ENCODE peak calls at places on chromosomes 6 and 20, in nine cellular contexts. X is LNCaP clone FGC, Y is fibroblast of mammary gland, P is B cell, I is HFFc6, C is nephron progenitor cell, J is breast epithelium, O is AG04450, B is fibroblast of lung. V is an unnamed sample.

GRCh38 chr20:49676581-49677291 is 36.9 kb downstream of the B4GALT5 start:
- DNase-seq in X (no peak), Y (peak), P (peak), I (peak), C (no peak), J (no peak), O (no peak), B (peak), V (peak)

GRCh38 chr6:148954461-148954860 is 207.6 kb downstream of the UST start:
- DNase-seq in X (no peak), Y (peak), P (no peak), I (no peak), C (no peak), J (no peak), O (no peak), B (no peak), V (no peak)

GRCh38 chr6:75094614-75095321 is 111.1 kb downstream of the COL12A1 start:
- DNase-seq in X (no peak), Y (peak), P (no peak), I (peak), C (no peak), J (no peak), O (peak), B (peak), V (no peak)

GRCh38 chr20:42714298-42715141 is 475.2 kb downstream of the PTPRT start:
- DNase-seq in X (peak), Y (no peak), P (no peak), I (no peak), C (no peak), J (no peak), O (no peak), B (no peak), V (no peak)

GRCh38 chr20:52289956-52290355 is 98.4 kb upstream of the ZFP64 start:
- DNase-seq in X (no peak), Y (no peak), P (no peak), I (no peak), C (no peak), J (no peak), O (no peak), B (no peak), V (no peak)

GRCh38 chr6:90290991-90291390 is 5.7 kb downstream of the BACH2 start:
- DNase-seq in X (no peak), Y (peak), P (no peak), I (no peak), C (no peak), J (no peak), O (no peak), B (no peak), V (no peak)

GRCh38 chr6:81237226-81237625 is 515.3 kb downstream of the TENT5A start:
- DNase-seq in X (no peak), Y (peak), P (no peak), I (no peak), C (no peak), J (no peak), O (no peak), B (no peak), V (no peak)

GRCh38 chr6:135250751-135251356 is 69.7 kb downstream of the MYB start:
- DNase-seq in X (no peak), Y (no peak), P (no peak), I (no peak), C (no peak), J (no peak), O (no peak), B (no peak), V (no peak)

GRCh38 chr20:51910202-51911050 is 108.1 kb upstream of the SALL4 start:
- DNase-seq in X (peak), Y (no peak), P (no peak), I (peak), C (no peak), J (no peak), O (no peak), B (no peak), V (no peak)

GRCh38 chr6:33144373-33144772 is 47.9 kb downstream of the COL11A2 start:
- DNase-seq in X (no peak), Y (peak), P (no peak), I (no peak), C (no peak), J (no peak), O (no peak), B (no peak), V (no peak)

GRCh38 chr6:109093732-109094131 is 914 bp downstream of the SESN1 start:
- DNase-seq in X (no peak), Y (peak), P (no peak), I (no peak), C (no peak), J (no peak), O (no peak), B (no peak), V (peak)

GRCh38 chr6:33276864-33277662 is at the start of gene B3GALT4:
- DNase-seq in X (no peak), Y (peak), P (peak), I (peak), C (peak), J (peak), O (no peak), B (peak), V (peak)

GRCh38 chr6:143594647-143595046 is 83.1 kb upstream of the PHACTR2 start:
- DNase-seq in X (no peak), Y (peak), P (no peak), I (peak), C (no peak), J (no peak), O (peak), B (no peak), V (no peak)

GRCh38 chr20:24207803-24208300 is 219.3 kb upstream of the GGTLC1 start:
- DNase-seq in X (no peak), Y (no peak), P (no peak), I (no peak), C (no peak), J (no peak), O (no peak), B (no peak), V (no peak)

GRCh38 chr6:168035098-168035660 is 37.7 kb downstream of the KIF25 start:
- DNase-seq in X (no peak), Y (peak), P (no peak), I (peak), C (peak), J (no peak), O (peak), B (peak), V (no peak)

GRCh38 chr6:99521557-99522286 is 6.5 kb upstream of the USP45 start:
- DNase-seq in X (no peak), Y (peak), P (no peak), I (peak), C (peak), J (no peak), O (no peak), B (peak), V (no peak)

GRCh38 chr6:1379026-1379809 is 10.2 kb upstream of the FOXF2 start:
- DNase-seq in X (no peak), Y (no peak), P (no peak), I (no peak), C (no peak), J (no peak), O (no peak), B (no peak), V (peak)
- TF ChIP-seq CTCF in X (no peak), Y (no peak), P (no peak), I (peak), C (no peak), J (no peak), O (no peak), B (no peak), V (no peak)

GRCh38 chr6:27650620-27651370 is 177.9 kb upstream of the ZNF184 start:
- DNase-seq in X (no peak), Y (peak), P (no peak), I (peak), C (peak), J (no peak), O (no peak), B (peak), V (peak)
- TF ChIP-seq CTCF in X (peak), Y (peak), P (peak), I (peak), C (peak), J (no peak), O (peak), B (peak), V (peak)

GRCh38 chr20:63216041-63216848 is at the start of gene YTHDF1:
- DNase-seq in X (peak), Y (peak), P (peak), I (peak), C (peak), J (peak), O (peak), B (peak), V (peak)
- TF ChIP-seq CTCF in X (no peak), Y (no peak), P (no peak), I (no peak), C (no peak), J (no peak), O (no peak), B (no peak), V (no peak)

DNA sequence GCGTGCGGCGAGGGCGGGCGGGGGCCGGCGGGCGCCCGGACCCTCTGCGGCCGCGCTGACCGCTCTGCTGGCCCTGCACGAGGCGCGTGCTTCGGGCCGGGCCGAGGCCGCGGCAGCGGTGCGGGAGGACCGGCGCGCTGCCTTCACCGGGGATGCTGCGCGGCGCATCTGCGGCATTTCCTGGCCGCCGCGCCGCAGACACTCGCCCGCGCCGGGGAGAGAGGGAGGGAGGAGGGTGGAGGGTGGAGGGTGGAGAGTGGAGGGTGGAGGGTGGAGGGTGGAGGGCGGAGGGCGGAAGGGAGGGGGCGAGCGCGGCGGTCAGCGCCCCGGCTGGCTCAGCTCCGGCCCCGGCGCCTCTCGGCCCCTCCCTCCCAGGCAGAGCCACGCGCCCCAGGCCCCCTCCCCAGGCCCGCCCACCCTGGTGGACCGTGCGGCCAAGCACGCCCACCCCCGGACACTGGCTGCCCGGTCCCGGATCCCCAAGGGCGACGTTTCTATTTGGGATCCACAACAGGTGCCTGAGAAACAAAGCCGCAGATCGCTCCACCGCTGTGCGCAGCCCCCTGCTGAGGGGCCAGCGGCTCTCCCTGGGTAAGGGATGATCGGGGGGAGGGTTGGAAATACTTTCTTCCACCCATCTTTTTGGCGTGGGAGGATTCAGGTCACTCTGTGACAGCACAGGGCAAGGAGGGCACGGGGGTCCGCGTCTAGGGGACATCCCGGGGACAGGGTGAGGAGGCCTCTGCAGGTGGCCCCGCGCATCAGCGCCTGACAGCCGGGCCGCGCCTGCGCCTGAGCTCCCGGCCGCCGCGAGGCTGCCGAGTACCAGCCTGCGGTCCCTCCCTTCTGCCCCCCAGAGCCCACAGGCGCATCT is 111.2 kb upstream of the BEND6 start:
- DNase-seq in X (no peak), Y (peak), P (no peak), I (peak), C (peak), J (no peak), O (no peak), B (peak), V (peak)
- TF ChIP-seq CTCF in X (peak), Y (no peak), P (no peak), I (peak), C (peak), J (peak), O (peak), B (peak), V (peak)

GRCh38 chr6:36053878-36054277 is 26.3 kb downstream of the MAPK14 start:
- DNase-seq in X (no peak), Y (no peak), P (no peak), I (no peak), C (no peak), J (no peak), O (no peak), B (no peak), V (no peak)
- TF ChIP-seq CTCF in X (no peak), Y (no peak), P (no peak), I (no peak), C (no peak), J (no peak), O (no peak), B (no peak), V (no peak)

GRCh38 chr20:37501940-37502339 is 19.1 kb upstream of the NNAT start:
- DNase-seq in X (no peak), Y (no peak), P (no peak), I (no peak), C (no peak), J (no peak), O (no peak), B (no peak), V (no peak)
- TF ChIP-seq CTCF in X (no peak), Y (no peak), P (no peak), I (no peak), C (no peak), J (no peak), O (no peak), B (no peak), V (no peak)

DNA sequence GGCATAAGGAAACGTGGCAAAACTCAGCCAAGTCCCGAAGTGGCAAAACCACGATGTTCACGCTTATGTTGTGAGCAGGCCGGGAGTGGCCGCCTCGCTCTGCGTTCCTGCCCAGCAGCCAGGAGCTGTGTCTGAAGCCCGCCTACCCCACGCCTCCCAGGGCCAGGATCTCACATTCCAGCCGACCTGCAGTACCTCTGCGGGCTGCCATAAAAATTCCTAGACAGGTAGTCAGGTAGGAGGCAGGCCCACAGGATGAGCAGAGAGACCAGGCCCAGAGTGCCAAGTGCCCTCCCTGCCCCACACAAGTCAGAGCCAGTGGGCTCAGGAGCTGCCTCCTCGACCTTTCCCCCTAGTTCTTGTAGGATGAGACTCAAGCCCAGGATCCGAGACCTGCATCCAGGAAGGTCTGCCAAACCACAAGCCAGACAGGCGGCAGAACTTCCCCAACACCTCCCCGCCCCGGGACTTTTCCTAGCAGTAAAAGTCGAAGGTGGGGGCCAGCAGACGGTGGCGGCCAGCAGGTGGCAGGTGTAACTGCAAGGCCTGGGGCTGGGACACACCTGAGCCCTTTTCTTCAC is 16.7 kb downstream of the PMEPA1 start:
- DNase-seq in X (no peak), Y (no peak), P (no peak), I (no peak), C (no peak), J (peak), O (no peak), B (no peak), V (no peak)
- TF ChIP-seq CTCF in X (peak), Y (no peak), P (peak), I (peak), C (no peak), J (peak), O (no peak), B (no peak), V (peak)